ENCODE peak calls at places on chromosomes 7 and 10, in nine cellular contexts. A is CD4-positive, alpha-beta T cell; Y is aorta; T is left ventricle myocardium inferior; Q is activated CD4-positive, alpha-beta T cell treated with anti-CD3 and anti-CD28 coated beads, Interleukin-2, amount 50 U/mL, for 1 hour; Z is WTC11; K is pancreas; U is hepatocyte; M is T-helper 9 cell. W is an unnamed sample.

GRCh38 chr7:152761116-152761748 is 1.7 kb downstream of the ACTR3B start:
- DNase-seq in T (no peak), Y (no peak), Z (no peak), Q (no peak), K (no peak), M (no peak), U (no peak), A (no peak), W (no peak)

GRCh38 chr7:1927942-1928341 is 257.9 kb downstream of the ELFN1 start:
- DNase-seq in Q (no peak), Z (no peak), U (no peak), T (no peak), Y (no peak), K (no peak), M (no peak), A (no peak), W (no peak)

GRCh38 chr7:106375499-106375898 is 90.7 kb upstream of the NAMPT start:
- DNase-seq in K (no peak), Z (no peak), A (no peak), Y (no peak), U (no peak), T (peak; percentile 52), M (no peak), Q (no peak), W (no peak)

GRCh38 chr7:72028267-72028666 is 383.9 kb downstream of the CALN1 start:
- DNase-seq in Y (no peak), A (no peak), Z (no peak), M (no peak), U (no peak), T (no peak), K (no peak), Q (no peak), W (no peak)

GRCh38 chr10:126062132-126063032 is 166.0 kb downstream of the FANK1 start:
- DNase-seq in Q (no peak), A (no peak), T (peak; percentile 88), K (peak; percentile 77), Y (peak; percentile 96), M (no peak), U (peak; percentile 68), Z (no peak), W (no peak)

GRCh38 chr10:34816067-34817002 is 1.2 kb upstream of the PARD3 start:
- DNase-seq in Z (peak; percentile 18), Q (no peak), K (no peak), U (peak; percentile 42), T (no peak), A (no peak), M (no peak), Y (no peak), W (no peak)

GRCh38 chr7:51613911-51614344 is 297.3 kb upstream of the COBL start:
- DNase-seq in A (no peak), T (no peak), Y (no peak), U (no peak), K (no peak), M (no peak), Q (no peak), Z (no peak), W (no peak)

GRCh38 chr10:79046326-79046725 is 22.4 kb upstream of the ZMIZ1 start:
- DNase-seq in U (no peak), A (no peak), M (no peak), K (peak; percentile 62), Q (no peak), Z (peak; percentile 5), T (peak; percentile 5), Y (peak; percentile 36), W (no peak)

GRCh38 chr10:27448926-27449325 is 55.2 kb upstream of the RAB18 start:
- DNase-seq in Z (no peak), A (no peak), T (no peak), U (no peak), K (no peak), Q (no peak), M (no peak), Y (no peak), W (no peak)